ENCODE peak calls at places on chromosomes 12 and 14, in five cellular contexts. Q is HFFc6, S is AG10803, C is endodermal cell, D is tibial nerve. J is an unnamed sample.

GRCh38 chr14:50763386-50764007 is 67.5 kb downstream of the NIN start:
- DNase-seq in D (no peak), Q (peak), S (peak), C (no peak), J (no peak)

GRCh38 chr14:85572021-85572420 is 42.1 kb downstream of the FLRT2 start:
- DNase-seq in S (no peak), D (no peak), Q (no peak), C (no peak), J (no peak)

GRCh38 chr12:72264548-72265175 is 7.5 kb upstream of the TRHDE start:
- DNase-seq in D (no peak), S (no peak), Q (no peak), C (no peak), J (no peak)

GRCh38 chr12:46983959-46984833 is 95.2 kb upstream of the PCED1B start:
- DNase-seq in S (peak), Q (peak), C (peak), D (peak), J (no peak)

GRCh38 chr14:105165134-105165704 is 3.4 kb downstream of the JAG2 start:
- DNase-seq in Q (no peak), D (no peak), C (no peak), S (no peak), J (no peak)

GRCh38 chr12:63877693-63878092 is 33.2 kb downstream of the SRGAP1 start:
- DNase-seq in Q (no peak), D (no peak), C (no peak), S (no peak), J (no peak)

GRCh38 chr14:21090194-21090939 is 8.1 kb downstream of the ZNF219 start:
- DNase-seq in S (no peak), C (peak), D (no peak), Q (no peak), J (no peak)

GRCh38 chr12:28645436-28645835 is 455.2 kb downstream of the CCDC91 start:
- DNase-seq in Q (no peak), C (peak), S (no peak), D (no peak), J (no peak)

GRCh38 chr14:54893151-54893760 is 9.4 kb downstream of the GCH1 start:
- DNase-seq in D (peak), Q (peak), C (no peak), S (peak), J (no peak)

GRCh38 chr12:88052686-88053085 is 23.5 kb upstream of the C12orf50 start:
- DNase-seq in D (peak), C (peak), Q (peak), S (peak), J (no peak)

GRCh38 chr12:94276725-94277124 is 128.3 kb downstream of the PLXNC1 start:
- DNase-seq in C (peak), Q (no peak), S (no peak), D (no peak), J (no peak)

GRCh38 chr12:1130164-1130563 is 139.1 kb downstream of the ERC1 start:
- DNase-seq in S (no peak), Q (no peak), D (no peak), C (no peak), J (no peak)

GRCh38 chr14:89990623-89991275 is 35.0 kb downstream of the TDP1 start:
- DNase-seq in S (no peak), C (no peak), D (no peak), Q (no peak), J (no peak)
- TF ChIP-seq CTCF in S (no peak), C (no peak), D (no peak), Q (no peak), J (no peak)

GRCh38 chr12:22231836-22232235 is 102.7 kb downstream of the ST8SIA1 start:
- DNase-seq in C (peak), Q (no peak), S (no peak), D (no peak), J (no peak)
- TF ChIP-seq CTCF in C (peak), Q (no peak), S (peak), D (no peak), J (no peak)

GRCh38 chr14:93476305-93476704 is 45.6 kb downstream of the UNC79 start:
- DNase-seq in Q (no peak), C (no peak), D (no peak), S (no peak), J (no peak)
- TF ChIP-seq CTCF in Q (no peak), C (no peak), D (no peak), S (no peak), J (no peak)

GRCh38 chr12:85923767-85924331 is 49.8 kb downstream of the NTS start:
- DNase-seq in S (peak), Q (peak), D (no peak), C (no peak), J (no peak)

DNA sequence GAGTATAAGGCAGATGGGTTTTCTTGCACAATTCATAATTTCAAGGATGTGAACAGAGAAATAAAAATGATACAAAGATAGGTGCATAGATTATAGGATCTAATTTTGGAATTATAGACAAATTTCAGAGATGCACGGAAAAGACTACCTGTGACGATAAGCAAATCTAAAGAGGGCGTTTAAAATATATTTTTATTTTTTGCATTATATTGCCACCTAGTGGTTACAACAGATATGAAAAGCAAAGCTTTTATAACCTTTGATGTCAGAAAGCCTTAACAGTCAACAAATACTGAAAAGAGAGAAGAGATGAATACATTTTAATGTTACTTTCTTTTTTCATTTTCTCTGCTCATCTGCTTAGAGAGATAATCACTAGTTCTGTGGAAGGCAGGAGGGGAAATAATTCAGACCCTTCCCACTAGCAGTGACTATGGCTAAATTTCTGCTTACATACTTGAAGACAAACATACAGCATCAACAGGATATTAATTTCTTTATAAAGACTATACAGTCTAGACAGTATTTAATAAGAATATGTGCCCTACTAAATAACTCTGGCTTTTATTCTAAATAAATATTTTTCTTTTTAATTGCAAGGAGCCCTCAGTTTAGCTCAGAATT is 46.3 kb downstream of the NTS start:
- DNase-seq in D (no peak), S (peak), Q (peak), C (no peak), J (no peak)
- TF ChIP-seq CTCF in D (peak), S (peak), Q (peak), C (peak), J (peak)

DNA sequence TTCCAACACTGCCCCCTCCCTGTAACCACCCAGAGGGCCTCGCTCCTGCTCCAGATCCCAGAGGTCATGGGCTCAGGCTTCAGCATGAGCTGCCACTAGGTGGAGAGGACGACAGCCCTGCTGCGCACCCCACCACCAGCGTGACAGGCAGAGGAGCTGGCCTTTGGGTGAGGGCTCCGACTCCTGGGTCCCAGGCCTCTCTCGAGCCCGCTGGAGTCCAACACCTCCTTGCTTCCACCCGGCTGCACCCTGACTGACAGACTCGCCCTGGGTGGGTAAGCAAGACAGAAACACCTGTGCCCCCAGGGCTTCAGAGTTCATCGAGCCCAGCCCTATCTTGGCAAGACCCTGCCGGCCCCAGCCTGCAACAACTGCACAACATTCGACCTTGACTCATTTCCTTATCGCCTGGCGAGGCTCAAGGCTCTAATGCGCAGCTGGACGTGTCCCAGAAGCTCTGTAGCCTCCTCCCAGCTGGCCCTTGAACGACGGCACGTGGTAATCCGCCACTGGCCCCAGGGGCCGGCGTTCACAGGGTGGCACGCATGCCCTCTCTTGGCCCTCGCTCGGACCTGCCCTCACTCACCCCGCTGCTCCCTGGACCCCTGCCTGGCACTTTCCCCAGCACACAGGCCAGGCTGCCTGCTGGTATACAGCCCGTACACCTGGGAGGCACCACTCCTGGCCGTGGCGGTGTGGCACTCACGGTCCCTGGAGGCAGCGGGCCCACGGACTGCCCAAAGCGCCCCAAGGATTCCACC is 28.0 kb downstream of the VPS37B start:
- DNase-seq in D (no peak), Q (no peak), S (no peak), C (peak), J (no peak)
- TF ChIP-seq CTCF in D (no peak), Q (peak), S (no peak), C (peak), J (no peak)

DNA sequence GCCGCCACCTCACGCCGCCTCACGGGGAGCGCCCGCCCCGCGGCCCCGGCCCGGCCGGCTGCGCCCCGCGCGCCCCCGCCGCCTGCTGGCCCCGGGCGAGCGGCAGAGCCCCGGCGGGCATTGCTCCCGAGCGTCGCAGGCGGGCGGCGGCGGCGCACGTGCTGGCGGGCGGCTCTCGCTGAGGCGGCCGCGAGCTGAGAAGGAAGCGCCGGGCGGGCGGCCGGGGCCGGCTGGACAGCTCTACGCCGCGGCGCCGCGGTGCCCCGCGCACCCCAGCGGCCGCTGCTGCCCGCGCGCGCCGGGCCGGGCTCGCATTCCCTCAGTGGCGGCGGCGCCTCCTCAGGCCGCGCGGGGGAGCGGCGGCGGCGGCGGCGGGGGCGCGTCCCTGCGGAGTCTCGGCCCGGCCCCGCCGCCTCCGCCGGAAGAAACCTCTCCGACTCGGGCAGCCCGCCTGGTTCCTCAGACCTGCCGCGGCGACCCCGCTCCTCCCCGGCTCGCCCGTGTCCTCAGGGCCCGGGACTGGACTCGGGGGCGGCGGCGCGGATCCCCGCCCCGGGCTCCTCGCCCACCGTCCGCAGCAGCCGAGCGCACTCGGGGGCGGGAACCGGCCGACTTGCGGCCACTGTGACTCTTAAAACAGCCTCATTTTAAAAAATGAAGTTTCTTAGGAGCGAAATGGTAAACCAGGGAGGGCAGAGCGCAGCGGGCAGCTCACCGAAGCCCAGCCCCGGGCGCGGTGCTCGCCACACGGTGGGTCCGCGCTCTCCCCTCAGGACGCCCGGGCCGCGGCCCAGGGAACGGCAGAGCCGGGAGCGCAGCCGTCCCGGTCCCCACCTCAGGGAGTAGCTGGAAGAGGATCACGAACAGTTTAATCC is at the start of gene PITPNM2:
- DNase-seq in D (no peak), C (peak), Q (peak), S (peak), J (peak)
- TF ChIP-seq CTCF in D (peak), C (peak), Q (no peak), S (no peak), J (no peak)

DNA sequence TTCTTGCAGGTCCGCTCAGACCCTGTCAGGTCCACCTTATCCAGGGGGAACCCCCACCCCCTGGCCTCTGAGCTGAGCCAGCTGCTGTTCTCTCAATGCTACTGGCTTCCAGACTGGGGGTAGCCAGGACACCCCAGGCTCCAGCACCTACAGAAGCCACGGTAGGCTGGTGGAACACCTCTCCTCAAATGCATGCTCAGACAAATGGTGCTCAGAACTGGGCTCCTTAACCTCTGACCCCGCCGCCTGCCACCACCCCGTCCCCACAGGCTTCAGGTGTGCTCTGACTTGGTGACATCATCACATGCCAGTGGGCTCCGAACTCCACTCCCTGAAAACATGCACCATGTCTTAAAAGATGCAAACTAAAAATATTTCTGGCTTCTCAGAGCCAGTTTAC is 54.4 kb downstream of the BCL11B start:
- DNase-seq in C (no peak), Q (no peak), S (no peak), D (no peak), J (no peak)
- TF ChIP-seq CTCF in C (no peak), Q (no peak), S (no peak), D (no peak), J (no peak)